ENCODE peak calls at places on chromosomes 6 and 20, in five cellular contexts. E is mesenchymal stem cell, X is endothelial cell of umbilical vein, Q is IMR-90, O is colonic mucosa. J is an unnamed sample. For H3K36me3, the result is how much of the 10 kb centered on the place peaks cover.

GRCh38 chr6:166496460-166496859 is 90.0 kb downstream of the RAMACL start:
- DNase-seq in E (no peak), O (no peak), Q (no peak), X (no peak), J (no peak)

GRCh38 chr20:51345601-51346101 is 196.9 kb downstream of the NFATC2 start:
- DNase-seq in O (no peak), Q (peak), E (peak), X (peak), J (peak)

GRCh38 chr6:125301435-125302391 is at the start of gene HDDC2:
- DNase-seq in X (peak), E (peak), Q (peak), O (peak), J (peak)

GRCh38 chr6:28383235-28384142 is 16.1 kb downstream of the ZSCAN12 start:
- DNase-seq in E (peak), Q (peak), O (peak), X (peak), J (peak)

GRCh38 chr6:106477790-106478189 is 117.3 kb downstream of the CRYBG1 start:
- DNase-seq in X (no peak), Q (no peak), E (no peak), O (no peak), J (no peak)

GRCh38 chr20:49976542-49976941 is 6.2 kb upstream of the SNAI1 start:
- DNase-seq in Q (peak), E (no peak), O (no peak), X (no peak), J (no peak)

GRCh38 chr6:41548098-41548840 is 2.1 kb downstream of the FOXP4 start:
- DNase-seq in E (no peak), Q (no peak), X (no peak), O (no peak), J (no peak)

GRCh38 chr6:41796474-41796873 is 9.0 kb downstream of the TOMM6 start:
- DNase-seq in O (no peak), X (no peak), Q (no peak), E (no peak), J (no peak)

GRCh38 chr6:551405-551804 is 105.5 kb downstream of the HUS1B start:
- DNase-seq in O (no peak), Q (peak), E (peak), X (no peak), J (peak)

GRCh38 chr6:30829016-30829415 is 55.3 kb upstream of the DDR1 start:
- DNase-seq in X (no peak), E (no peak), Q (no peak), O (no peak), J (no peak)

GRCh38 chr20:34112600-34113061 is 588 bp upstream of the EIF2S2 start:
- DNase-seq in X (peak), E (no peak), O (peak), Q (peak), J (peak)

GRCh38 chr20:22791877-22792525 is 207.6 kb upstream of the FOXA2 start:
- DNase-seq in E (no peak), X (no peak), O (no peak), Q (no peak), J (no peak)

GRCh38 chr6:151807513-151808330 is at the start of gene ESR1:
- DNase-seq in E (peak), X (peak), Q (no peak), O (no peak), J (peak)

GRCh38 chr20:36773123-36773547 is 428 bp downstream of the DSN1 start:
- DNase-seq in X (peak), O (no peak), E (no peak), Q (no peak), J (peak)

GRCh38 chr20:34299925-34300806 is 3.0 kb downstream of the AHCY start:
- DNase-seq in Q (peak), X (no peak), O (no peak), E (peak), J (peak)

GRCh38 chr6:111995409-111995808 is 58.5 kb upstream of the CCN6 start:
- DNase-seq in Q (no peak), O (no peak), E (no peak), X (no peak), J (peak)

GRCh38 chr6:37168163-37168758 is 1.7 kb upstream of the PIM1 start:
- DNase-seq in E (no peak), O (no peak), Q (no peak), X (no peak), J (no peak)

GRCh38 chr6:170139531-170139930 is 151.3 kb downstream of the DLL1 start:
- DNase-seq in E (no peak), O (no peak), Q (no peak), X (no peak), J (no peak)

GRCh38 chr20:61445741-61446140 is 193.7 kb downstream of the CDH4 start:
- DNase-seq in X (no peak), Q (no peak), E (no peak), O (no peak), J (no peak)

GRCh38 chr6:67285770-67286495 is 1349.1 kb upstream of the ADGRB3 start:
- DNase-seq in Q (no peak), E (no peak), X (no peak), O (no peak), J (peak)

GRCh38 chr6:90028080-90028778 is 134.0 kb downstream of the GJA10 start:
- DNase-seq in X (no peak), E (no peak), O (no peak), Q (no peak), J (no peak)

GRCh38 chr6:24918641-24919403 is 16.9 kb downstream of the RIPOR2 start:
- DNase-seq in O (no peak), Q (no peak), X (no peak), E (no peak), J (no peak)

GRCh38 chr6:33318426-33319073 is 1.0 kb upstream of the ZBTB22 start:
- DNase-seq in Q (no peak), E (no peak), X (no peak), O (no peak), J (no peak)

GRCh38 chr6:33316603-33317417 is 734 bp downstream of the ZBTB22 start:
- DNase-seq in E (no peak), O (no peak), Q (no peak), X (no peak), J (no peak)

GRCh38 chr6:33315753-33316602 is 1.6 kb downstream of the ZBTB22 start:
- DNase-seq in E (no peak), Q (no peak), X (no peak), O (no peak), J (no peak)

GRCh38 chr6:33317418-33317667 is 201 bp downstream of the ZBTB22 start:
- DNase-seq in O (peak), Q (no peak), X (peak), E (no peak), J (peak)

GRCh38 chr6:33317668-33318425 is at the start of gene ZBTB22:
- DNase-seq in E (peak), Q (peak), O (peak), X (peak), J (peak)
- H3K4me3 ChIP-seq in E (peak), Q (peak), O (peak), X (peak), J (peak)

GRCh38 chr6:97282726-97283617 is at the start of gene MMS22L:
- DNase-seq in Q (peak), O (peak), X (peak), E (peak), J (peak)

GRCh38 chr6:97288188-97288587 is 5.2 kb upstream of the MMS22L start:
- DNase-seq in E (peak), X (no peak), Q (no peak), O (no peak), J (no peak)

GRCh38 chr6:97280766-97281165 is 2.2 kb downstream of the MMS22L start:
- DNase-seq in Q (no peak), X (no peak), O (no peak), E (no peak), J (no peak)

DNA sequence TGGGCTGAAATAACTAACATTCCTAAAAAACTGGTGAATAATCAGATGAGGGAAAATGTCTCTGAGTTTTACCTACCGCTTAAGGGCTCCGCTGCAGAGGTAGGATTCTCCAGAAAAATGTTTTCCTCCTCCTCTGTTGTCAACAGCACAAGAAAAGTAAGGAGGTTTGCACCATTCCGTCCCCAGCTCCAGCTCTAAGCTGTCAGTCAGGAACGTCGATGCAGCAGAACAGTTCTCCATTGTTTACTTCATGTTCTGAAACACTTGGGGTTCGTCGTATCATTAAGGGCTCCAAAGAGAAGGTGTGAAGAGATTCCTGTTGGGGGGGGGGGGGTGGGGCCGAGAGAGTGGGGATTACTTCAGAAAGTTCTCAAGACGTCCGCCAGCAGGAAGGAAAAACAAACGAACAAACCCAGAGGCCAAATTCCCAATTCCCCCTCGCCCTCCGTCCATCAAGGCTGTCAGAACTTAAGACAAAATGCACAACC is 734 bp downstream of the MMS22L start:
- DNase-seq in E (no peak), O (peak), Q (no peak), X (peak), J (peak)
- H3K9ac ChIP-seq in E (peak), O (peak), Q (peak), X (peak), J (peak)

DNA sequence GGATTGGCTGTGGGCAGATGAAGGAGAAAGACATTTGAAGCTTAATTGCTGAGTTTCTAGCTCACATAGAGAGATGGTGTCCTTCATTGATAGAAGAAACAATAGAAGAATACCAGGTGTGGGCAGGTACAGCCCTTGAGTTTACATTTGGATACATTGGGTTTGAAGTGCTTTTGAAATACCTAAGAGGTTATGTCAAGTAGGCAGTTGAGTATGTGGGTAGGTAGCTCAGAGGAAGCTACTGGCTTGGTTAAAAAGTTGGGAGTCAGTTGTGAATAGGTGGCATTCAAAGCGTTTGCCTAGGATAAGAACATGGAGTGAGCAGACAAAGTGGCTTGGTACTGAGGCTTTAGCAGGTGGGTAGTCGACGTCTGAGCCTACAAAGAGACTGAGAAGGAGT is 25.0 kb downstream of the NDUFAF5 start:
- DNase-seq in E (no peak), Q (no peak), O (no peak), X (no peak), J (no peak)
- H3K36me3 ChIP-seq in E (under half), Q (under half), O (under half), X (under half), J (half or more)

GRCh38 chr20:19735446-19735845 is 22.6 kb upstream of the RIN2 start:
- DNase-seq in O (peak), X (peak), Q (peak), E (peak), J (peak)

GRCh38 chr20:19738936-19739335 is 19.1 kb upstream of the RIN2 start:
- DNase-seq in O (no peak), E (no peak), Q (no peak), X (no peak), J (no peak)

GRCh38 chr20:19730716-19731115 is 27.3 kb upstream of the RIN2 start:
- DNase-seq in X (peak), O (no peak), E (no peak), Q (no peak), J (no peak)

GRCh38 chr20:19737025-19737424 is 21.0 kb upstream of the RIN2 start:
- DNase-seq in E (peak), X (no peak), O (peak), Q (peak), J (peak)

GRCh38 chr20:19734811-19735210 is 23.2 kb upstream of the RIN2 start:
- DNase-seq in X (no peak), O (no peak), E (no peak), Q (no peak), J (no peak)
- H3K4me3 ChIP-seq in X (no peak), O (no peak), E (no peak), Q (no peak), J (no peak)

DNA sequence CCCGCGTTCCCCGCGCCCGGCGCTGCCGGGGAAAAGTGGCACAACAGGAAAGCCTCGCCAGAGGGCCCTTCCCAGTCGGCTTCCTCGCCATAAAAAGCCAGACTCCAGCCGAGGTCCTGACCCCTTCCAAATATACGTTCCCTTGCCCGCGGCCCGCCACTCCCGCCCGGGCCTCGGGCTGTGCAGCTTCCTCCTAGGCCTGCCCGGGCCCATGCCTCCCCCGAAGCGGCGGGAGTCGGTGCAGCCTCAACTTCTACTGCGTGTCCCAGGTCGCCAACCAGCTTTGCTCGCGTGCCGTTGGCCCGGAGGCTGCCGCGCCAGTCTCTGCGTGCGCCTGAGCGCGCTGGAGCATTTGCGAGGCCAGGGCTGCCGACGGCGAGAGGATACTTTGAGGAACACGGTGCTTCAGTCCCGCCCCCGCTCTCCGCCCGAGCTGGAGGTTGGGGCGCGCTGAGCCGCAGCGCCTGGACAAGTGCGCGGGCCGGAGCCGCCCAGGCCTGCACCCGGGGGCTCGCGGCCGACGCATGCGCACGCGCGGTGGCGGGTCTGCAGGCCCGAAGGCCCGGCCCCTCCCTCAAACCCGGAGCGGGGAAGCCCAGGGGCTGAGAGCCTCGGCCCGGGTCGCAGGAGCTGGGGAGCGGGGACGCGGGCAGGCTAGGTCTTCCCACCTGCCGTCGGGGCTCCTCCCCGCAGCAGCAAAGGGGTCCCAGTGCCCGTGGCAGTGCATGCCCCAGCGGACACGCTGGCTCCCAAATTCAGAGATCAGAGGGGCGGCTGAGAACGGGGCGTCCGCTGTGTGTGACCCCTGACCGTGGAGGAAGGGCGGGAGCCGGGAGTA is 10.2 kb downstream of the FOXC1 start:
- DNase-seq in Q (no peak), E (no peak), O (no peak), X (peak), J (no peak)
- H3K9ac ChIP-seq in Q (no peak), E (no peak), O (no peak), X (no peak), J (no peak)

GRCh38 chr6:35077006-35077712 is 64.0 kb downstream of the TCP11 start:
- DNase-seq in O (no peak), Q (no peak), E (no peak), X (no peak), J (no peak)
- H3K36me3 ChIP-seq in O (under half), Q (under half), E (half or more), X (under half), J (under half)

GRCh38 chr20:10671850-10672578 is 1.8 kb downstream of the JAG1 start:
- DNase-seq in O (peak), X (peak), E (peak), Q (peak), J (peak)
- H3K4me3 ChIP-seq in O (peak), X (peak), E (peak), Q (peak), J (peak)

GRCh38 chr6:168061269-168062210 is 17.5 kb downstream of the FRMD1 start:
- DNase-seq in O (no peak), X (no peak), E (no peak), Q (no peak), J (no peak)
- H3K9ac ChIP-seq in O (no peak), X (no peak), E (no peak), Q (no peak), J (no peak)